ENCODE peak calls at places on chromosomes 5 and 9, in four cellular contexts. G is GM23338, D is breast epithelium, W is uterus. B is an unnamed sample.

GRCh38 chr5:137615171-137615775 is 116.1 kb upstream of the SPOCK1 start:
- DNase-seq in G (no peak), D (no peak), W (no peak), B (no peak)

GRCh38 chr5:80346055-80346454 is 26.3 kb downstream of the SPZ1 start:
- DNase-seq in W (no peak), G (peak; percentile 77), D (no peak), B (peak; percentile 2)

GRCh38 chr5:68745459-68745858 is 348.4 kb upstream of the SLC30A5 start:
- DNase-seq in D (no peak), W (no peak), G (peak; percentile 14), B (no peak)

GRCh38 chr5:100560860-100561259 is 25.7 kb downstream of the FAM174A start:
- DNase-seq in G (no peak), W (no peak), D (no peak), B (peak; percentile 22)

GRCh38 chr5:78429332-78429849 is 69.0 kb downstream of the SCAMP1 start:
- DNase-seq in G (no peak), D (no peak), W (no peak), B (no peak)

GRCh38 chr9:83708515-83709158 is 879 bp upstream of the UBQLN1 start:
- DNase-seq in G (peak; percentile 62), W (peak; percentile 66), D (peak; percentile 81), B (no peak)

GRCh38 chr5:127031147-127031862 is 947 bp upstream of the MARCHF3 start:
- DNase-seq in D (no peak), W (no peak), G (peak; percentile 62), B (no peak)

GRCh38 chr5:93581738-93582414 is 857 bp upstream of the NR2F1-AS1 start:
- DNase-seq in D (no peak), W (peak; percentile 67), G (peak; percentile 73), B (peak; percentile 91)

GRCh38 chr9:36677611-36678010 is 104.9 kb downstream of the MELK start:
- DNase-seq in W (no peak), G (no peak), D (no peak), B (no peak)

GRCh38 chr5:138611295-138612220 is 36.4 kb upstream of the HSPA9 start:
- DNase-seq in G (peak; percentile 62), D (no peak), W (peak; percentile 29), B (no peak)

GRCh38 chr9:114078021-114078780 is at the start of gene AMBP:
- DNase-seq in G (peak; percentile 41), D (no peak), W (no peak), B (no peak)

GRCh38 chr9:135474915-135475314 is 4.7 kb upstream of the PPP1R26 start:
- DNase-seq in G (peak; percentile 83), D (no peak), W (no peak), B (no peak)

DNA sequence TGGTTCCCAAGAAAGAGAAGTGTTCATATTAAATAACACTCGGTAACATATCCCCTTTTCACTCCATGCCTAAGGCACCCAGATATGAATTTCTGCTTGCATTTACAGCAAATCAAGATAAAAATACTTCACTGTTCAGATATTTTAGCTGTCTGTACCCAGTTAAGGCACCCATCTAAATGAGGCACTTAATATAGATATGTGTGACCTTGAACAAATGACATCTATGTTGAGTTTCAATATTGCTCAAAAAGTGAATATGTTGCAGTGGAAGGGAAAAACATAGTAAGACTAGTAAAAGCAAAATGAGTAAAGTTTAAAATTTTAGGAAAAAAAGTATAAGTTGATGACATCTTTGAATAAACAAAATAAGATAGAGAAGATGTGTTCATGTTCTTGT is 32.4 kb upstream of the SPDL1 start:
- DNase-seq in W (no peak), G (no peak), D (no peak), B (no peak)
- H3K4me3 ChIP-seq in W (no peak overlapping the region), G (no peak overlapping the region), D (no peak overlapping the region), B (no peak overlapping the region)

GRCh38 chr9:70499621-70500020 is 85.2 kb upstream of the KLF9 start:
- DNase-seq in G (no peak), D (no peak), W (no peak), B (no peak)
- TF ChIP-seq CTCF in G (no peak), D (no peak), W (no peak), B (no peak)

GRCh38 chr9:124502711-124503702 is 4.2 kb downstream of the NR5A1 start:
- DNase-seq in G (peak; percentile 74), W (no peak), D (no peak), B (no peak)

GRCh38 chr9:124505006-124505900 is 1.9 kb downstream of the NR5A1 start:
- DNase-seq in G (peak; percentile 62), D (no peak), W (no peak), B (no peak)

GRCh38 chr9:124505901-124506346 is 1.3 kb downstream of the NR5A1 start:
- DNase-seq in G (peak; percentile 51), W (no peak), D (no peak), B (no peak)

GRCh38 chr9:124504530-124505005 is 2.6 kb downstream of the NR5A1 start:
- DNase-seq in D (no peak), W (no peak), G (peak; percentile 41), B (no peak)

GRCh38 chr9:124503713-124504529 is 3.3 kb downstream of the NR5A1 start:
- DNase-seq in G (peak; percentile 52), W (no peak), D (no peak), B (no peak)
- H3K4me3 ChIP-seq in G (peak overlapping the region; percentile 57), W (peak overlapping the region; percentile 35), D (peak overlapping the region; percentile 56), B (no peak overlapping the region)

DNA sequence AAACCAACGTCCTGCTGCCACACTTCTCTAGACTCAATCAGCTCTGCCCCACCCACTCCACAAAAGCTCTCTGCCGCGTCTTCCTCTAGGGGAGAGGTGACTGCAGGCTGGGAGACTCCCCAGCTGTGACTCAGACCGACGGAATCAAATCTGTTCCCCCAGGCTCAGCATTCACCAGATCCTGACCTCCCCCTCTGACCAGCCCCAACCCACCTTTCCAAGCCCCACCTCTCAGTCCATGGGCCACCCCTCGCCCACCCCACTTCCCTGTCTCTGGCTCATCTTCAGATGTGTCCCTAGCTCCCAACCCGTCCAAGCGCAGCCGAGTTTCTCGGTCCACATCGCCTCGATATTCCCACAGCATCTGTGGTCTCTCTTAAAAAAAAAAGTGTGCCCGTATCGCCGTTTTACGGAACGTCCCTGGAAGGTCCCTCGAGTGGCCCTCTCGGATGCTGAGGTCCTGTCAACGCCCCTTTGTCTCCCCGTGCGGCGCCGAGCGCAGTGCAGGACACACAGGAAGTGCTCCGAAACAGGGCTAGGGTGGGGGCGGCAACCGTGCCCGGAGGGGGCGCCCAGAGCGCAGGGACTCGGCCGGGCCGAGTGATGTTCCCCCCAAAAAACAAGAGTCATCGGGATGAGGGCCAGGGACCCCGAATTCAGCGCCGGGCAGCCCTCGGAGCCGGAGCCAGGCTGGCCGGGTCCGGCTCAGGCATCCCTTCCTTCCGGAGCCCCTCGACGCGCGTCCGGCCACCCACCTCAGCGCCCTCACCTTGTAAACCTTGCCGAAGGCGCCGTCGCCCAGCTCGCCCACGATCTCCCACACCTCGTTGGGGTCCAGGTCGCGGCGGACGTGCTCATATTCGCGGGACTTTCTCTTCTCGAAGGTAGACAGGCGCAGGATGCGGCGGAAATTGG is 649 bp downstream of the STK10 start:
- DNase-seq in D (no peak), W (peak; percentile 46), G (peak; percentile 68), B (peak; percentile 73)
- TF ChIP-seq CTCF in D (no peak), W (no peak), G (no peak), B (peak; percentile 5)

GRCh38 chr9:119368179-119368578 is 1.1 kb downstream of the BRINP1 start:
- DNase-seq in D (no peak), G (peak; percentile 29), W (no peak), B (no peak)

GRCh38 chr9:119369670-119370366 is 583 bp upstream of the BRINP1 start:
- DNase-seq in W (no peak), G (no peak), D (no peak), B (no peak)

GRCh38 chr9:119368681-119369581 is at the start of gene BRINP1:
- DNase-seq in D (peak; percentile 52), W (no peak), G (peak; percentile 83), B (peak; percentile 23)

GRCh38 chr9:119366909-119367690 is 2.1 kb downstream of the BRINP1 start:
- DNase-seq in D (no peak), G (no peak), W (no peak), B (no peak)

DNA sequence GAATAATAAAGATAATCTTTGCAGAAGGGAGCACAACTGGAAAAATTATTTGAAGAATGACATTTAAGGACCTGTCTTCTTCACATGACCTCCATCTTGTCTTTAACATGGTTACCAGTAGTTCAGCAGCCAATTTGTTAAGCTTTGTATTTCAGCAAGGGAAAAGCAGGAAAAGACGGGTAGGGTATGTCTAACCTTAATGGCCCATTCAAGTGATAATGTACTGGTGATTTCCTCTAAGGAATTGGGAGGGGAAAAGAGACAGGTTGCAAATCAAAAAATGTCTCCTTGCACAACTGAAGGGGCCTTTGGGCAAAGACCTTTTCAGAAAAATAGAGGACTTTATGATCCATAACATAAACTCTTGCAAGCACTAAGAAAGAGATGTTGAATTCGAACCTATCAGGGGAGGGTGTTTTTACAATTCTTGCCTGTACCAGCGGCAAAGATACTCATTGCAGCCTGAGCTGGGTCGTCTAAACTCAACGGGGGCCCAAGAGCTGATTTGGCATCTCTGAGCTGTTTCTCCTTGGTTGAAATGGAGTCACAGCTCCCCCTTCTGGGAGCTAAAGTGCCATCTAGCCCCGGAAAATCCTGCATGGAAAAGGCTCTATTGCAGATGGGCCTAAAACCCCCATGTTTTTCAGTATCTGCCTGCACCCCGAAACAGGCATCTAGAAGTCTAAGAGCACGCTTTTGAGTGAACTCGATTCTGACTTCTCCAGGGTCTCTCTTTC is 3.8 kb downstream of the BRINP1 start:
- DNase-seq in W (no peak), D (no peak), G (peak; percentile 95), B (peak; percentile 9)
- H3K4me3 ChIP-seq in W (no peak overlapping the region), D (no peak overlapping the region), G (peak overlapping the region; percentile 9), B (no peak overlapping the region)